ENCODE peak calls at places on chromosomes 5 and 9, in ten cellular contexts. One of them, this sample, is unnamed.

GRCh38 chr9:121743441-121744001 is 92.1 kb downstream of the DAB2IP start:
- DNase-seq in CD8-positive, alpha-beta T cell: no peak
- DNase-seq in endothelial cell: peak
- DNase-seq in AG09319: peak
- DNase-seq in right atrium auricular region: peak
- DNase-seq in activated B cell treated with CpG ODN at 0.5 μM for 24 hours: no peak
- DNase-seq in HCT116: peak
- DNase-seq in tibial nerve: peak
- DNase-seq in foreskin keratinocyte: no peak
- DNase-seq in mammary epithelial cell: peak
- DNase-seq in this sample: no peak

GRCh38 chr5:154945695-154946301 is 4.9 kb downstream of the MRPL22 start:
- DNase-seq in CD8-positive, alpha-beta T cell: no peak
- DNase-seq in endothelial cell: no peak
- DNase-seq in AG09319: no peak
- DNase-seq in right atrium auricular region: no peak
- DNase-seq in activated B cell treated with CpG ODN at 0.5 μM for 24 hours: no peak
- DNase-seq in HCT116: no peak
- DNase-seq in tibial nerve: no peak
- DNase-seq in foreskin keratinocyte: no peak
- DNase-seq in mammary epithelial cell: no peak
- DNase-seq in this sample: no peak

GRCh38 chr5:150318613-150319483 is 16.1 kb upstream of the ARSI start:
- DNase-seq in CD8-positive, alpha-beta T cell: no peak
- DNase-seq in endothelial cell: no peak
- DNase-seq in AG09319: no peak
- DNase-seq in right atrium auricular region: no peak
- DNase-seq in activated B cell treated with CpG ODN at 0.5 μM for 24 hours: no peak
- DNase-seq in HCT116: no peak
- DNase-seq in tibial nerve: no peak
- DNase-seq in foreskin keratinocyte: peak
- DNase-seq in mammary epithelial cell: peak
- DNase-seq in this sample: peak

GRCh38 chr5:59264013-59264412 is 629.5 kb downstream of the PDE4D start:
- DNase-seq in CD8-positive, alpha-beta T cell: no peak
- DNase-seq in endothelial cell: no peak
- DNase-seq in AG09319: no peak
- DNase-seq in right atrium auricular region: no peak
- DNase-seq in activated B cell treated with CpG ODN at 0.5 μM for 24 hours: no peak
- DNase-seq in HCT116: no peak
- DNase-seq in tibial nerve: no peak
- DNase-seq in foreskin keratinocyte: no peak
- DNase-seq in mammary epithelial cell: no peak
- DNase-seq in this sample: no peak

GRCh38 chr5:145495741-145496140 is 339.4 kb downstream of the PRELID2 start:
- DNase-seq in CD8-positive, alpha-beta T cell: no peak
- DNase-seq in endothelial cell: no peak
- DNase-seq in AG09319: peak
- DNase-seq in right atrium auricular region: no peak
- DNase-seq in activated B cell treated with CpG ODN at 0.5 μM for 24 hours: no peak
- DNase-seq in HCT116: peak
- DNase-seq in tibial nerve: no peak
- DNase-seq in foreskin keratinocyte: peak
- DNase-seq in mammary epithelial cell: peak
- DNase-seq in this sample: no peak

GRCh38 chr5:139422307-139422893 is 16.9 kb downstream of the DNAJC18 start:
- DNase-seq in CD8-positive, alpha-beta T cell: peak
- DNase-seq in endothelial cell: peak
- DNase-seq in AG09319: peak
- DNase-seq in right atrium auricular region: no peak
- DNase-seq in activated B cell treated with CpG ODN at 0.5 μM for 24 hours: no peak
- DNase-seq in HCT116: peak
- DNase-seq in tibial nerve: no peak
- DNase-seq in foreskin keratinocyte: no peak
- DNase-seq in mammary epithelial cell: peak
- DNase-seq in this sample: no peak

GRCh38 chr5:135317286-135317685 is 81.7 kb downstream of the MACROH2A1 start:
- DNase-seq in CD8-positive, alpha-beta T cell: no peak
- DNase-seq in endothelial cell: no peak
- DNase-seq in AG09319: no peak
- DNase-seq in right atrium auricular region: peak
- DNase-seq in activated B cell treated with CpG ODN at 0.5 μM for 24 hours: no peak
- DNase-seq in HCT116: no peak
- DNase-seq in tibial nerve: no peak
- DNase-seq in foreskin keratinocyte: no peak
- DNase-seq in mammary epithelial cell: no peak
- DNase-seq in this sample: peak

GRCh38 chr5:81506900-81507588 is 113.1 kb upstream of the ACOT12 start:
- DNase-seq in CD8-positive, alpha-beta T cell: peak
- DNase-seq in endothelial cell: peak
- DNase-seq in AG09319: peak
- DNase-seq in right atrium auricular region: peak
- DNase-seq in activated B cell treated with CpG ODN at 0.5 μM for 24 hours: no peak
- DNase-seq in HCT116: peak
- DNase-seq in tibial nerve: peak
- DNase-seq in foreskin keratinocyte: peak
- DNase-seq in mammary epithelial cell: peak
- DNase-seq in this sample: no peak

GRCh38 chr5:34869256-34869655 is 30.3 kb downstream of the TTC23L start:
- DNase-seq in CD8-positive, alpha-beta T cell: no peak
- DNase-seq in endothelial cell: no peak
- DNase-seq in AG09319: no peak
- DNase-seq in right atrium auricular region: no peak
- DNase-seq in activated B cell treated with CpG ODN at 0.5 μM for 24 hours: no peak
- DNase-seq in HCT116: no peak
- DNase-seq in tibial nerve: no peak
- DNase-seq in foreskin keratinocyte: no peak
- DNase-seq in mammary epithelial cell: no peak
- DNase-seq in this sample: no peak
- TF ChIP-seq CTCF in CD8-positive, alpha-beta T cell: no peak
- TF ChIP-seq CTCF in endothelial cell: no peak
- TF ChIP-seq CTCF in AG09319: no peak
- TF ChIP-seq CTCF in right atrium auricular region: no peak
- TF ChIP-seq CTCF in activated B cell treated with CpG ODN at 0.5 μM for 24 hours: no peak
- TF ChIP-seq CTCF in HCT116: no peak
- TF ChIP-seq CTCF in tibial nerve: no peak
- TF ChIP-seq CTCF in foreskin keratinocyte: no peak
- TF ChIP-seq CTCF in mammary epithelial cell: no peak
- TF ChIP-seq CTCF in this sample: no peak

GRCh38 chr9:91117959-91118651 is 243.6 kb downstream of the AUH start:
- DNase-seq in CD8-positive, alpha-beta T cell: no peak
- DNase-seq in endothelial cell: no peak
- DNase-seq in AG09319: peak
- DNase-seq in right atrium auricular region: peak
- DNase-seq in activated B cell treated with CpG ODN at 0.5 μM for 24 hours: no peak
- DNase-seq in HCT116: no peak
- DNase-seq in tibial nerve: peak
- DNase-seq in foreskin keratinocyte: no peak
- DNase-seq in mammary epithelial cell: no peak
- DNase-seq in this sample: no peak

GRCh38 chr9:91117474-91117891 is 244.2 kb downstream of the AUH start:
- DNase-seq in CD8-positive, alpha-beta T cell: no peak
- DNase-seq in endothelial cell: no peak
- DNase-seq in AG09319: no peak
- DNase-seq in right atrium auricular region: no peak
- DNase-seq in activated B cell treated with CpG ODN at 0.5 μM for 24 hours: no peak
- DNase-seq in HCT116: no peak
- DNase-seq in tibial nerve: no peak
- DNase-seq in foreskin keratinocyte: no peak
- DNase-seq in mammary epithelial cell: no peak
- DNase-seq in this sample: no peak

GRCh38 chr9:91116711-91117110 is 245.0 kb downstream of the AUH start:
- DNase-seq in CD8-positive, alpha-beta T cell: no peak
- DNase-seq in endothelial cell: no peak
- DNase-seq in AG09319: no peak
- DNase-seq in right atrium auricular region: no peak
- DNase-seq in activated B cell treated with CpG ODN at 0.5 μM for 24 hours: no peak
- DNase-seq in HCT116: no peak
- DNase-seq in tibial nerve: no peak
- DNase-seq in foreskin keratinocyte: no peak
- DNase-seq in mammary epithelial cell: no peak
- DNase-seq in this sample: no peak

GRCh38 chr9:91114450-91114849 is 247.3 kb downstream of the AUH start:
- DNase-seq in CD8-positive, alpha-beta T cell: no peak
- DNase-seq in endothelial cell: no peak
- DNase-seq in AG09319: no peak
- DNase-seq in right atrium auricular region: no peak
- DNase-seq in activated B cell treated with CpG ODN at 0.5 μM for 24 hours: no peak
- DNase-seq in HCT116: no peak
- DNase-seq in tibial nerve: no peak
- DNase-seq in foreskin keratinocyte: no peak
- DNase-seq in mammary epithelial cell: no peak
- DNase-seq in this sample: no peak

DNA sequence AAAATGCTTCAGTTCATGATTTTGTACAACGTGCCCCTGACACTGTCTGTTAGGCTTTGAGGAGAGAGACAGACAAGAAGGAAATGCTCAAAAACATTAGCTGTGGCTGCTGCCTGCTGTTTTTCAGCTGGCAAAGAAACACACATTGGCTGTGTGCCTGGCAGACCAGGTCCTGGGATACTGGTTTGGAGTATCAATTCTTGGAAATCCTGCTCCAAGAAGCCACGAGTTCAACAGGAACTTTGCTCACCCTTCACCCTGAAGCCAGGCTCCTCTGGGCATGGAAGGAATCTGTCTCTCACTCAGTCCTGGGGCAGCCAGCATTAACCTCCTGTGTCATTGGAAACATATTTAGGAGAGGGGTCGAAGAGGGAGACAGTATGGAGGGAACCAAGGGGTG is 245.5 kb downstream of the AUH start:
- DNase-seq in CD8-positive, alpha-beta T cell: no peak
- DNase-seq in endothelial cell: no peak
- DNase-seq in AG09319: no peak
- DNase-seq in right atrium auricular region: no peak
- DNase-seq in activated B cell treated with CpG ODN at 0.5 μM for 24 hours: no peak
- DNase-seq in HCT116: no peak
- DNase-seq in tibial nerve: peak
- DNase-seq in foreskin keratinocyte: no peak
- DNase-seq in mammary epithelial cell: no peak
- DNase-seq in this sample: no peak
- TF ChIP-seq CTCF in CD8-positive, alpha-beta T cell: no peak
- TF ChIP-seq CTCF in endothelial cell: no peak
- TF ChIP-seq CTCF in AG09319: no peak
- TF ChIP-seq CTCF in right atrium auricular region: no peak
- TF ChIP-seq CTCF in activated B cell treated with CpG ODN at 0.5 μM for 24 hours: no peak
- TF ChIP-seq CTCF in HCT116: no peak
- TF ChIP-seq CTCF in tibial nerve: no peak
- TF ChIP-seq CTCF in foreskin keratinocyte: no peak
- TF ChIP-seq CTCF in mammary epithelial cell: no peak
- TF ChIP-seq CTCF in this sample: no peak

GRCh38 chr9:34987160-34988040 is 2.1 kb upstream of the DNAJB5 start:
- DNase-seq in CD8-positive, alpha-beta T cell: no peak
- DNase-seq in endothelial cell: no peak
- DNase-seq in AG09319: no peak
- DNase-seq in right atrium auricular region: no peak
- DNase-seq in activated B cell treated with CpG ODN at 0.5 μM for 24 hours: no peak
- DNase-seq in HCT116: no peak
- DNase-seq in tibial nerve: no peak
- DNase-seq in foreskin keratinocyte: no peak
- DNase-seq in mammary epithelial cell: no peak
- DNase-seq in this sample: peak

GRCh38 chr9:34986541-34987047 is 3.0 kb upstream of the DNAJB5 start:
- DNase-seq in CD8-positive, alpha-beta T cell: no peak
- DNase-seq in endothelial cell: peak
- DNase-seq in AG09319: no peak
- DNase-seq in right atrium auricular region: no peak
- DNase-seq in activated B cell treated with CpG ODN at 0.5 μM for 24 hours: no peak
- DNase-seq in HCT116: no peak
- DNase-seq in tibial nerve: no peak
- DNase-seq in foreskin keratinocyte: no peak
- DNase-seq in mammary epithelial cell: no peak
- DNase-seq in this sample: peak

GRCh38 chr9:34989056-34989945 is at the start of gene DNAJB5:
- DNase-seq in CD8-positive, alpha-beta T cell: peak
- DNase-seq in endothelial cell: peak
- DNase-seq in AG09319: peak
- DNase-seq in right atrium auricular region: peak
- DNase-seq in activated B cell treated with CpG ODN at 0.5 μM for 24 hours: peak
- DNase-seq in HCT116: peak
- DNase-seq in tibial nerve: peak
- DNase-seq in foreskin keratinocyte: peak
- DNase-seq in mammary epithelial cell: peak
- DNase-seq in this sample: peak

GRCh38 chr9:34989946-34990635 is 546 bp downstream of the DNAJB5 start:
- DNase-seq in CD8-positive, alpha-beta T cell: no peak
- DNase-seq in endothelial cell: peak
- DNase-seq in AG09319: no peak
- DNase-seq in right atrium auricular region: peak
- DNase-seq in activated B cell treated with CpG ODN at 0.5 μM for 24 hours: no peak
- DNase-seq in HCT116: no peak
- DNase-seq in tibial nerve: peak
- DNase-seq in foreskin keratinocyte: no peak
- DNase-seq in mammary epithelial cell: no peak
- DNase-seq in this sample: peak

DNA sequence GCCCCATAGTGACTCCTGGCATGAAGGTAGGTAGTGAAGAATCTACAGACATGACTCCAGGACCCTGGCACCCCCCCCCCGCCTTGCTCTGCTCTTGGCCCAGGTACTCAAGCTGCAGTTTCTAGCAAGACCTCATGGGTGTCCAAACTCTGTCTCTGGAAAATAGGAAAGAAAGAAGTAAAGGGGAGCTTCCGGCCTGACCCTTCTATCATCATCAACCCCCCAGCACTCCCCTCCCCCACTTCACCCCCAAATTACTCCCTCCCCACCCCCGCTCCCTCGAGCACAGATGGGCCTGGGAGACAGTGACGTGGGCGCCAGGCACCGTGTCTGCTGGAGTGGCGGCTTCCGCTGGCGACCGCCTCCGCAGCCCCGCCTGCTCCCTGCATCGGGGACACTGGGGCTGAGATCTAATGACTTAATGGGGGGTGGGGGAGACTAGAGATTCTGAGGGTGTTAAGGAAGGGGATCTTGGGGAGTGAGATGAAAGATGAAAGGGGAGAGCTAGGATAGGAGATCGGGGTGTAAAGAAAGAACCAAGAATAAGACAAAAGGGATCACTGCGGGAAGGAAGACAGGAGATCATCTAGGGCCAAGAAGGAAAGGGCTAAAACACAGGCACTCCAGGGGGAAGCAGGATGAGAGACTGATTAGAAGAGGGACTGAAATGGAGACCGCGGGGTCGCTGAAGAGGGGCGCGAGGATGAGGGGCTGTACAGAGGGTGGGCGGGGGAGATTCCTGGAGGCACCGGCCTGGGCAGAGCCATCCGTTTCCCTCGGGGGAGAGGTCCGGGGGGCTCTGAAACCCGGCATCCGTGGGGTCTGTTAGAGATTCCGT is 1.1 kb upstream of the DNAJB5 start:
- DNase-seq in CD8-positive, alpha-beta T cell: no peak
- DNase-seq in endothelial cell: peak
- DNase-seq in AG09319: no peak
- DNase-seq in right atrium auricular region: no peak
- DNase-seq in activated B cell treated with CpG ODN at 0.5 μM for 24 hours: no peak
- DNase-seq in HCT116: no peak
- DNase-seq in tibial nerve: no peak
- DNase-seq in foreskin keratinocyte: no peak
- DNase-seq in mammary epithelial cell: no peak
- DNase-seq in this sample: peak
- TF ChIP-seq CTCF in CD8-positive, alpha-beta T cell: no peak
- TF ChIP-seq CTCF in endothelial cell: no peak
- TF ChIP-seq CTCF in AG09319: no peak
- TF ChIP-seq CTCF in right atrium auricular region: no peak
- TF ChIP-seq CTCF in activated B cell treated with CpG ODN at 0.5 μM for 24 hours: no peak
- TF ChIP-seq CTCF in HCT116: no peak
- TF ChIP-seq CTCF in tibial nerve: no peak
- TF ChIP-seq CTCF in foreskin keratinocyte: no peak
- TF ChIP-seq CTCF in mammary epithelial cell: no peak
- TF ChIP-seq CTCF in this sample: no peak

DNA sequence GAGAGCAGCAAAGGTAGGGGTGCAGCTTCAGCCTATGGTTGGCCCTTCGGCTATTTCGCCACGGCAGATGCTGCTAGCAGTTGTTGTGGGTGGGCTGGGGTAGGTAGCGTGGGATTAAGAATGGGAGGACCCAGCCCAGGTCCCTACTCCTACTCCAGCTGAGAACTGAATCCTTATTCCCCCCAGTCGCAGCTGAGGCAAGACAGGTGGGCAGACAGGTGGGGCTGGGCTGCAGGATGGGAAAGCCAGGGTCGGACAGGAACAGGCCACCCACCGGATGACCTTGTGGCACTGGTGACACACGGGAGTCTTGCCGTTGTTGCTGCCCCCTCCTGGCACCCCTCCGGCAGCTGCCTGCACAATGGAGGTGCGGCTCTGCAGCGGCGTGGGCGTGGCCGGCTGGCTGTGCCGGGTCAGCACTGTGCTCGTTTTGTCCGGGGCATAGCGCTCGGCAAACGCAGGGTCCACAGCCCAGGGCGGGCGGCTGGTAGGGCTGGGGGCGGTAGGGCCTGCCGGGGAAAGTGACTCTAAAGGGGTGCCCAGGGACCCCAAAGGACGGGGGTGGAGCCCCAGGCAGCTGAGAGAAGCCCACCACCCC is 8.2 kb downstream of the PDLIM7 start:
- DNase-seq in CD8-positive, alpha-beta T cell: no peak
- DNase-seq in endothelial cell: no peak
- DNase-seq in AG09319: no peak
- DNase-seq in right atrium auricular region: no peak
- DNase-seq in activated B cell treated with CpG ODN at 0.5 μM for 24 hours: no peak
- DNase-seq in HCT116: no peak
- DNase-seq in tibial nerve: no peak
- DNase-seq in foreskin keratinocyte: no peak
- DNase-seq in mammary epithelial cell: no peak
- DNase-seq in this sample: no peak
- TF ChIP-seq CTCF in CD8-positive, alpha-beta T cell: no peak
- TF ChIP-seq CTCF in endothelial cell: no peak
- TF ChIP-seq CTCF in AG09319: no peak
- TF ChIP-seq CTCF in right atrium auricular region: no peak
- TF ChIP-seq CTCF in activated B cell treated with CpG ODN at 0.5 μM for 24 hours: no peak
- TF ChIP-seq CTCF in HCT116: peak
- TF ChIP-seq CTCF in tibial nerve: no peak
- TF ChIP-seq CTCF in foreskin keratinocyte: no peak
- TF ChIP-seq CTCF in mammary epithelial cell: no peak
- TF ChIP-seq CTCF in this sample: no peak